ENCODE peak calls at places on chromosomes 5 and 9, in six cellular contexts. One of them, this sample, is unnamed.

GRCh38 chr5:72233835-72234234 is 86.2 kb downstream of the MRPS27 start:
- DNase-seq in GM13976: no peak
- DNase-seq in natural killer cell: no peak
- DNase-seq in ascending aorta: no peak
- DNase-seq in neural progenitor cell: no peak
- DNase-seq in RWPE1: no peak
- DNase-seq in this sample: no peak

GRCh38 chr9:111456536-111456935 is 27.6 kb downstream of the ECPAS start:
- DNase-seq in GM13976: no peak
- DNase-seq in natural killer cell: no peak
- DNase-seq in ascending aorta: no peak
- DNase-seq in neural progenitor cell: no peak
- DNase-seq in RWPE1: no peak
- DNase-seq in this sample: no peak

GRCh38 chr5:36505021-36505420 is 101.4 kb upstream of the SLC1A3 start:
- DNase-seq in GM13976: no peak
- DNase-seq in natural killer cell: no peak
- DNase-seq in ascending aorta: no peak
- DNase-seq in neural progenitor cell: no peak
- DNase-seq in RWPE1: no peak
- DNase-seq in this sample: no peak

GRCh38 chr5:159096555-159097460 is 2.9 kb downstream of the EBF1 start:
- DNase-seq in GM13976: peak; percentile 40
- DNase-seq in natural killer cell: no peak
- DNase-seq in ascending aorta: no peak
- DNase-seq in neural progenitor cell: peak; percentile 69
- DNase-seq in RWPE1: no peak
- DNase-seq in this sample: no peak

GRCh38 chr9:71743217-71743705 is 25.1 kb downstream of the CEMIP2 start:
- DNase-seq in GM13976: no peak
- DNase-seq in natural killer cell: no peak
- DNase-seq in ascending aorta: no peak
- DNase-seq in neural progenitor cell: no peak
- DNase-seq in RWPE1: no peak
- DNase-seq in this sample: no peak

GRCh38 chr5:72673180-72673579 is 143.3 kb upstream of the TNPO1 start:
- DNase-seq in GM13976: no peak
- DNase-seq in natural killer cell: no peak
- DNase-seq in ascending aorta: no peak
- DNase-seq in neural progenitor cell: no peak
- DNase-seq in RWPE1: no peak
- DNase-seq in this sample: no peak

GRCh38 chr9:131773911-131774379 is 34.1 kb upstream of the RAPGEF1 start:
- DNase-seq in GM13976: peak; percentile 82
- DNase-seq in natural killer cell: peak; percentile 17
- DNase-seq in ascending aorta: no peak
- DNase-seq in neural progenitor cell: peak; percentile 93
- DNase-seq in RWPE1: peak; percentile 82
- DNase-seq in this sample: no peak

GRCh38 chr9:137382444-137382727 is 40.6 kb downstream of the EXD3 start:
- DNase-seq in GM13976: no peak
- DNase-seq in natural killer cell: no peak
- DNase-seq in ascending aorta: no peak
- DNase-seq in neural progenitor cell: no peak
- DNase-seq in RWPE1: no peak
- DNase-seq in this sample: no peak

DNA sequence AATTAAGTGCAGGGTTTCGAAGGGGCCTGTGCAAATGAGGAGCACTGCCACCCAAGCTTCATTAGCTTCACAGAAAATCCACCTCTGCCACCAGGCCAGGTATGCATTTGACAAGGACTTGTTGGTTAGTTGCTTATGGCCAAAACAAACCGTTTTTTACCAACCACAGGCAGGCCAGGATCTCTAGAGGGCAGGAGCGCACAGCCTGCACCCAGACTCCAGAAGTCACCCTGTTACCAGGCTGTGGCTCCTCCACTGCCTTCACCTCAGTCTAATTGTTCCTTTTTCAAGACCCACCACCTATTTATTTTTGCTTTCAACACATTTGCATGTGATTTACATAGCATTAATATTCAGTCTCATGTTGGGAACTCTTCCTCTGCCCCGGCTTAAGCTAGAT is 78.3 kb upstream of the HSPA9 start:
- DNase-seq in GM13976: no peak
- DNase-seq in natural killer cell: no peak
- DNase-seq in ascending aorta: no peak
- DNase-seq in neural progenitor cell: no peak
- DNase-seq in RWPE1: peak; percentile 30
- DNase-seq in this sample: no peak
- TF ChIP-seq CTCF in GM13976: peak; percentile 10
- TF ChIP-seq CTCF in natural killer cell: no peak
- TF ChIP-seq CTCF in ascending aorta: no peak
- TF ChIP-seq CTCF in neural progenitor cell: peak; percentile 36
- TF ChIP-seq CTCF in RWPE1: no peak
- TF ChIP-seq CTCF in this sample: peak; percentile 20

GRCh38 chr9:125476645-125477044 is 215.0 kb downstream of the GAPVD1 start:
- DNase-seq in GM13976: no peak
- DNase-seq in natural killer cell: no peak
- DNase-seq in ascending aorta: no peak
- DNase-seq in neural progenitor cell: no peak
- DNase-seq in RWPE1: no peak
- DNase-seq in this sample: no peak

GRCh38 chr9:125475385-125475784 is 213.8 kb downstream of the GAPVD1 start:
- DNase-seq in GM13976: no peak
- DNase-seq in natural killer cell: no peak
- DNase-seq in ascending aorta: no peak
- DNase-seq in neural progenitor cell: no peak
- DNase-seq in RWPE1: no peak
- DNase-seq in this sample: no peak

GRCh38 chr9:125470767-125471580 is 209.3 kb downstream of the GAPVD1 start:
- DNase-seq in GM13976: no peak
- DNase-seq in natural killer cell: no peak
- DNase-seq in ascending aorta: no peak
- DNase-seq in neural progenitor cell: no peak
- DNase-seq in RWPE1: no peak
- DNase-seq in this sample: no peak

GRCh38 chr9:125472562-125472925 is 210.9 kb downstream of the GAPVD1 start:
- DNase-seq in GM13976: no peak
- DNase-seq in natural killer cell: no peak
- DNase-seq in ascending aorta: no peak
- DNase-seq in neural progenitor cell: no peak
- DNase-seq in RWPE1: no peak
- DNase-seq in this sample: no peak

DNA sequence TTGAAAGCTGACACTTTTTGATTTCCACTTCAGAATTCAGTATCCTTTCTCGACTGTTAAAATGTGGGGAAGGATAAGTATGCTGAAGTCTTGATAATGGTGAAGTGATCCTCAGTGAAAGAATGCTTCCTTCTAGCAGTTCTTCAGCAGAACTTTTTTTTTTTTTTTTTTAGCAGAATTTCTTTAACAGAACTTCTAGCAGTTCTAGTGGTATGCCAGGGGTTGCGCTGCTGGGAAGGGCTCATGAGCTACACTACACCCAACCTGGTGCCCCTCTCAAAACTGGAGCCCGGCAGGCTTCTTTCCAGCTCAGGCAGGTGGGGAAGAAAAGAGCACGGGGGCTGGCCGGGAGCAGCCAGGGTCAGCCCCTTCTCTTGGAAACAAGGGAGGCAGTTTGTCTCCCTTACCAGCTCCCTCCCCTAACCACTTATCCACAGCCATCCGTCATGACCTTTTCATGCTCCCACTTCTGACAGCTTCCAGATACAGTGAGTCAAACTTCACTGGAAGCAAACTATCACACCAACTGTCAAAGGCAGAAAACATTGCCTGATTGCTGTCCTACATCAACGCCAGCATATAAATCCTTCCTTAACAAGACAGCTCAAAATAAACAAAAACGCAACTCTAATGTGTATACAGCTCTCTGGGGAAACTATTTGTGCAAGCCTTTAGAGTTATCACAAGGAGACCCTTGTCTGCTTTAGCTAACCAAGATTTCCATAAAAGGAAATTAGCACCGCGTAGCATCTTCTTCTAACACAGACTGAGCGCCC is 211.5 kb downstream of the GAPVD1 start:
- DNase-seq in GM13976: no peak
- DNase-seq in natural killer cell: no peak
- DNase-seq in ascending aorta: no peak
- DNase-seq in neural progenitor cell: peak; percentile 51
- DNase-seq in RWPE1: no peak
- DNase-seq in this sample: no peak
- TF ChIP-seq CTCF in GM13976: no peak
- TF ChIP-seq CTCF in natural killer cell: no peak
- TF ChIP-seq CTCF in ascending aorta: no peak
- TF ChIP-seq CTCF in neural progenitor cell: no peak
- TF ChIP-seq CTCF in RWPE1: no peak
- TF ChIP-seq CTCF in this sample: no peak

GRCh38 chr5:9863486-9863885 is 233.3 kb upstream of the TAS2R1 start:
- DNase-seq in GM13976: no peak
- DNase-seq in natural killer cell: no peak
- DNase-seq in ascending aorta: no peak
- DNase-seq in neural progenitor cell: no peak
- DNase-seq in RWPE1: no peak
- DNase-seq in this sample: no peak

GRCh38 chr5:9864791-9865190 is 234.6 kb upstream of the TAS2R1 start:
- DNase-seq in GM13976: no peak
- DNase-seq in natural killer cell: no peak
- DNase-seq in ascending aorta: no peak
- DNase-seq in neural progenitor cell: no peak
- DNase-seq in RWPE1: no peak
- DNase-seq in this sample: no peak

GRCh38 chr5:9858043-9858442 is 227.9 kb upstream of the TAS2R1 start:
- DNase-seq in GM13976: no peak
- DNase-seq in natural killer cell: no peak
- DNase-seq in ascending aorta: no peak
- DNase-seq in neural progenitor cell: no peak
- DNase-seq in RWPE1: no peak
- DNase-seq in this sample: no peak

GRCh38 chr5:9859798-9860197 is 229.6 kb upstream of the TAS2R1 start:
- DNase-seq in GM13976: no peak
- DNase-seq in natural killer cell: no peak
- DNase-seq in ascending aorta: no peak
- DNase-seq in neural progenitor cell: no peak
- DNase-seq in RWPE1: no peak
- DNase-seq in this sample: no peak

DNA sequence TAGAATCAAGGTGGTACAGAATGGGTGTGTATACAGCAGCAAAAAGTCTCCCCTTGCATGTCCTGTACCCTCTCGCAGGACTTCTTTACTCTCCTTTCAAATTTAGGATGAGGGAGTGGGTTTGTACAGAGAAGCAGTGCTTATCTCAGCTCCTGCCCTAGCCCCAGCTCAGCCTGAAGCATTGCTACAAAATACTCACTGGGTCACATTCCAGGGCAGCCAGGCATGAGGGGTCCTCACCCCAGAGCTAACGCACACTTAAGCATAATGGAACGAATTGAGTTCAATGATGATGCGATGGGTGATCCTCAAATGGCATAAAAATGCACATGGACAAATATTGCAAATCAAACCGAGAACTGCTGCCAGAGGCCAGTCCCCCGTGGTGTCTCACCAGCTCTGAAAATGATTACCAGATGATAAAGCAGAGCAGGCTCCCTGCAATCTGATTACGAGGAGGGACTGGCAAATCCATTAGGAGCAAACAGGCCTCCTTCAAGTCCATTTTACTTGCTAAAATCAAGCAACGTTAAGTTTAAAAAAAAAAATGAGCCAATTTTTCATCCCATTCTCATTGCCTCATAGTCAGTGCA is 231.6 kb upstream of the TAS2R1 start:
- DNase-seq in GM13976: no peak
- DNase-seq in natural killer cell: no peak
- DNase-seq in ascending aorta: no peak
- DNase-seq in neural progenitor cell: no peak
- DNase-seq in RWPE1: no peak
- DNase-seq in this sample: no peak
- TF ChIP-seq CTCF in GM13976: no peak
- TF ChIP-seq CTCF in natural killer cell: no peak
- TF ChIP-seq CTCF in ascending aorta: no peak
- TF ChIP-seq CTCF in neural progenitor cell: no peak
- TF ChIP-seq CTCF in RWPE1: no peak
- TF ChIP-seq CTCF in this sample: no peak

DNA sequence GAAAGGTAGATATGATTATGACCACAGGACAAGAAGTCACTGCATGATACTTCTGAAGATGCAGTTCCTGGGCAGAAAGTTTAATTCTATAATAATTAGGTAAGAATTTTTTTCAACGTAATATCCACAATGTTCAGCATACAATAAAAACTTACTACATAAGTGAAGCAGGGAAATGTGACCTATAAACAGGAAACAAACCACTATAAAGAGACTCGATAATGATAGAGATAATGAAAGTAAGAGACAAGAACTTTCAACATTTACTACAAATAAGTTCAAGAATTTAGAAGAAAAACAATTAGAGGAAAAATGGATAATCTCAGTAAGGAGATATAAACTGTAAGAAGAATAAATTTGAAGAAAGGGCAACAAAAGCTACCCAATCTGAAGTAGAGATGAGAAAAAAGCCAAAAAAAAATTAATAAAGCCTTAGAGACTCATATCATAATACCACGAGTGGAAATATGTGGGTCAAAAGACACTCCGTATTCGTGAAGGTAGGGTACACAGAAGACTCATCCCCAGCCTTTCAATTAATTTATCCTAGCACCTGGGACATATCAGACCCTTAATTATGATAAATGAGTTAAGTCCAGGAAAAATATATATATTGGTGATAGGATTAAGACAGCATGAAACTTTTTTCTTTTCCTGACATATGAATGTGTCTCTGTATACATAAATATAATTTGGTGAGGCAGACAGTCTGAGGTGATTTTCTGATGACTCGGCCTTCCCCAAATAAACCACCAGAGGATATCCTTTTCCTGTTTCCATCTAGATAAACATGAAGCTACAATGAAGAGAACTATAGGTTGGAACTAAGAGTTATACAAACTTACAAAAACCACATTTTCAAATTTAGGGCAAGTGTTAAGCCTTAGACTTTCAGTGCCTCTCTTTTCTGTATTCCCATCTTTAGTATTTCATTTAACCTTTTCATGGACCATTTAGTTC is 120.4 kb downstream of the RAPGEF6 start:
- DNase-seq in GM13976: peak; percentile 31
- DNase-seq in natural killer cell: no peak
- DNase-seq in ascending aorta: no peak
- DNase-seq in neural progenitor cell: no peak
- DNase-seq in RWPE1: no peak
- DNase-seq in this sample: no peak
- TF ChIP-seq CTCF in GM13976: no peak
- TF ChIP-seq CTCF in natural killer cell: no peak
- TF ChIP-seq CTCF in ascending aorta: no peak
- TF ChIP-seq CTCF in neural progenitor cell: no peak
- TF ChIP-seq CTCF in RWPE1: no peak
- TF ChIP-seq CTCF in this sample: no peak

GRCh38 chr5:102933300-102933699 is 178.2 kb downstream of the PAM start:
- DNase-seq in GM13976: no peak
- DNase-seq in natural killer cell: no peak
- DNase-seq in ascending aorta: no peak
- DNase-seq in neural progenitor cell: no peak
- DNase-seq in RWPE1: no peak
- DNase-seq in this sample: no peak
- TF ChIP-seq CTCF in GM13976: no peak
- TF ChIP-seq CTCF in natural killer cell: no peak
- TF ChIP-seq CTCF in ascending aorta: no peak
- TF ChIP-seq CTCF in neural progenitor cell: no peak
- TF ChIP-seq CTCF in RWPE1: no peak
- TF ChIP-seq CTCF in this sample: no peak

This sample was measured in D721Med.